ENCODE peak calls at places on chromosomes 3 and 15, in four cellular contexts. V is heart right ventricle, B is HCT116, W is tibial artery. Y is an unnamed sample.
A peak's percentile ranks its signal among the peaks of the same experiment; 100 is the strongest.

GRCh38 chr3:105235785-105236184 is 130.9 kb upstream of the ALCAM start:
- DNase-seq in V (no peak), B (no peak), W (no peak), Y (no peak)

GRCh38 chr15:51864408-51865056 is 35.1 kb downstream of the TMOD3 start:
- DNase-seq in V (no peak), B (peak; percentile 90), W (no peak), Y (no peak)

GRCh38 chr3:43867673-43868072 is 176.9 kb downstream of the ABHD5 start:
- DNase-seq in V (no peak), B (no peak), W (no peak), Y (no peak)

GRCh38 chr15:25410649-25411048 is 28.2 kb downstream of the UBE3A start:
- DNase-seq in V (no peak), B (no peak), W (no peak), Y (no peak)

GRCh38 chr3:157532529-157533297 is 29.5 kb upstream of the VEPH1 start:
- DNase-seq in V (no peak), B (peak; percentile 65), W (no peak), Y (peak; percentile 15)

GRCh38 chr3:16357191-16357590 is 92.2 kb downstream of the OXNAD1 start:
- DNase-seq in V (no peak), B (no peak), W (no peak), Y (no peak)

GRCh38 chr3:38247366-38248035 is 18.1 kb upstream of the SLC22A13 start:
- DNase-seq in V (no peak), B (peak; percentile 13), W (no peak), Y (no peak)

GRCh38 chr3:126267976-126268615 is 87.7 kb upstream of the ALDH1L1 start:
- DNase-seq in V (no peak), B (no peak), W (no peak), Y (no peak)

GRCh38 chr15:77606142-77607034 is 26.3 kb downstream of the LINGO1 start:
- DNase-seq in V (no peak), B (no peak), W (no peak), Y (no peak)

GRCh38 chr3:50233176-50233575 is 2.8 kb upstream of the GNAI2 start:
- DNase-seq in V (no peak), B (no peak), W (no peak), Y (no peak)

GRCh38 chr3:53493997-53494791 is at the start of gene CACNA1D:
- DNase-seq in V (no peak), B (peak; percentile 23), W (no peak), Y (peak; percentile 85)

GRCh38 chr3:8757551-8758518 is 11.6 kb downstream of the OXTR start:
- DNase-seq in V (no peak), B (no peak), W (no peak), Y (no peak)

DNA sequence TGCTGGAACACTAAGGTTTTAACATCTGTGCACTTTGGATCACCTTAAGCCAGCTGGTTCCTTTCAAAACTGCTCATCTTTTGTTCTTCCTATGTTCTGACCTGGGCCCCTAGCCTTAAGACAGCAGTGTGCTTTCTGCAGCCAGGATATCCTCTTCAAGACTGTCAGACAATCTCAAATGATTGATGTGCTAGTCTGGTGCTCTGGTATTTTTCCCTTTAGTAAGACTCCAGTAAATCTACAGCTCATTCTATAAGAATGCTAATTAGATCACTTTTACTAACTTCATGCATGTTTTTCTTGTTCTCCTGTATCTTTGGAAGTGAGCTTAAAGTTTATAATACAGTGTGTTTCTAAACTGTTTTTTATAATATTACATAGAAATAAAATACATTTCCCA is 220.8 kb upstream of the NANOGP8 start:
- DNase-seq in V (no peak), B (peak; percentile 23), W (no peak), Y (no peak)
- H3K27ac ChIP-seq in V (peak overlapping the region; percentile 58), B (peak overlapping the region; percentile 38), W (peak overlapping the region; percentile 2), Y (no peak overlapping the region)

DNA sequence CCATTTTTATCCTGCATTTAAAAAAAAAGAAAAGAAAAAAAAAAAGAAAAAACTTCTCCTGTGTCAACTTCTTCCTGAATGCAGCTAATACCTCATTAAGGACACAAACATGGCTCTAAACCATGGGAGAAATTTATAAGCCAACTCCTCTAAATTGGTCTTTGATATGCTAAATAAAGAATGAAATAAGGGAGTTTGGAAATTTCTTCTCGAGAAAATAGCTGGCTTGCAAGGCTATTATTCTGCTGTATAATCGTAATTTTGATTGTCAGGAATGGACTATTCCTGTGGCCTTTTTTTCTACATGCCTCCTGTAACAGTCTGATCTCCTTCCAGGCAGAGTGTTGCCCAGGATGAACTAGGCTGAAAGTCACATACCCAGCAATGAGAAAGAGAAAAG is 20.6 kb downstream of the CTXND1 start:
- DNase-seq in V (no peak), B (no peak), W (no peak), Y (no peak)
- H3K27me3 ChIP-seq in V (peaks cover 54% of the 10 kb centered on the region), B (peaks cover 13% of the 10 kb centered on the region), W (peaks cover 34% of the 10 kb centered on the region), Y (no peaks in the 10 kb centered on the region)

GRCh38 chr15:48722764-48723661 is 77.5 kb upstream of the FBN1 start:
- DNase-seq in V (no peak), B (peak; percentile 62), W (no peak), Y (no peak)

GRCh38 chr15:48719668-48720067 is 74.2 kb upstream of the FBN1 start:
- DNase-seq in V (no peak), B (no peak), W (no peak), Y (no peak)

GRCh38 chr15:48718646-48719045 is 73.1 kb upstream of the FBN1 start:
- DNase-seq in V (no peak), B (no peak), W (peak; percentile 33), Y (no peak)

GRCh38 chr15:48721061-48721810 is 75.7 kb upstream of the FBN1 start:
- DNase-seq in V (no peak), B (no peak), W (no peak), Y (no peak)

GRCh38 chr15:48720646-48721045 is 75.1 kb upstream of the FBN1 start:
- DNase-seq in V (no peak), B (no peak), W (peak; percentile 30), Y (no peak)
- H3K27ac ChIP-seq in V (no peak overlapping the region), B (no peak overlapping the region), W (no peak overlapping the region), Y (no peak overlapping the region)

GRCh38 chr15:76343313-76343996 is 6.9 kb downstream of the ISL2 start:
- DNase-seq in V (no peak), B (no peak), W (no peak), Y (no peak)

GRCh38 chr15:76347507-76348055 is 11.0 kb downstream of the ISL2 start:
- DNase-seq in V (no peak), B (no peak), W (no peak), Y (no peak)

GRCh38 chr15:76346666-76347506 is 10.3 kb downstream of the ISL2 start:
- DNase-seq in V (no peak), B (no peak), W (no peak), Y (no peak)

GRCh38 chr15:76345269-76345879 is 8.8 kb downstream of the ISL2 start:
- DNase-seq in V (no peak), B (no peak), W (no peak), Y (no peak)

GRCh38 chr15:76345880-76346665 is 9.5 kb downstream of the ISL2 start:
- DNase-seq in V (no peak), B (no peak), W (no peak), Y (no peak)
- H3K27me3 ChIP-seq in V (peaks cover 84% of the 10 kb centered on the region), B (no peaks in the 10 kb centered on the region), W (peaks cover 79% of the 10 kb centered on the region), Y (peaks cover 69% of the 10 kb centered on the region)

GRCh38 chr3:11385329-11385728 is 113.1 kb downstream of the ATG7 start:
- DNase-seq in V (no peak), B (no peak), W (no peak), Y (no peak)

GRCh38 chr3:11384074-11384473 is 111.9 kb downstream of the ATG7 start:
- DNase-seq in V (no peak), B (no peak), W (no peak), Y (no peak)

GRCh38 chr3:11385908-11386307 is 113.7 kb downstream of the ATG7 start:
- DNase-seq in V (no peak), B (no peak), W (no peak), Y (no peak)

GRCh38 chr3:11389570-11390268 is 117.5 kb downstream of the ATG7 start:
- DNase-seq in V (no peak), B (no peak), W (no peak), Y (no peak)

DNA sequence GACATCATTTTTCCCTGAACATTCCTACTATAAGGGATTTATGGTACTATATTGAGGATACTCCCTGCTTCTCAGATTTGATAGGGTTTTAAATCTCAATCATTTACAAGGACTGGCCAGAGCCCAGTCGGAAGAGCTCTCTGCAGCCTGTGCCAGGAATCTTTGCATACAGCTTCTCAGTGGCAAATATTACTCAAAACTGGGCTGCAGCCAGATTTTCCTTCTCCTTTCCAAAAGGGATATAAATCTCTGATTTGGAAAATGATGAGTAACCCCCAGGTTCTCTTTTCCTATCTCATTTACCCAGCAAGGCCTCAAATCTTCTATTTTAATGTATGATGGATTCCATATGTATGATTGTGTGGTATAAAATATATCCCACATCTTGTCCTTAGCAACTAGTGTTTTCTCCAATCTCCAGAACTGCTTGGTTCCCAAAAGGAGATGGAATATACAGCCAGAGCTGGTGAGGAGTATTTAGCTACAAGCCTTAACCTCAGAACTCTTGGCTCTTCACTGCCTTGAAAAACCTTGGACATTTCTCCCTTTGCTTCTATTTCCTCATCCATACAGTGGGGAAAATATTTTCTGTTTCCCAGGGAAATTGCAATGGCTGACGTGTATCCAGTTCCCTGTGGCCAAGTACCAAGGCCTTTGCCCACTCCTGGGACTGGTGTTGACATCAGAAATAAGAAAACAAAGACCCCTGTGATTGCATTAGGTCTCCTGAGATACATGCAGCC is 114.4 kb downstream of the ATG7 start:
- DNase-seq in V (no peak), B (no peak), W (no peak), Y (no peak)
- H3K27ac ChIP-seq in V (no peak overlapping the region), B (no peak overlapping the region), W (peak overlapping the region; percentile 31), Y (no peak overlapping the region)

DNA sequence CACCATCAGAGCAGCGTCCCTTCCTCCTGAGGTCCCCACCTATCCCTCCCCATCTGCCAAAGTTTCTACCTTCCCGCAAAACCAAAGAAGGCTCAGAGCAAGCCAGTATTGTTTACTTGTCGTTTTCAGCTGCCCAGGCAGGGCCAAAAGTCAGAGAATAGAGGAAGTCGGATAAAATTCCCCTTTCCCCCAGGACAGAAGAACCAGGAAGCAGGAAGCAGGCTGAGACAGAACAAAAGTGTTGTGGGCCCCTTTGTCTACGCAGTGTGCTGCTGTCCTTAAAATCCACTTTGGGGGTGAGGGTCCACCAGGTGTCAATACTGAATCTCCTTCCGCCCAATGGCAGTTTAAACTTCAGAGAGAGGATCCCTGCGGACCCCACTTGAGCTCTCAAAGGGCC is 18.5 kb upstream of the RPL32 start:
- DNase-seq in V (no peak), B (no peak), W (no peak), Y (no peak)
- H3K27me3 ChIP-seq in V (no peaks in the 10 kb centered on the region), B (no peaks in the 10 kb centered on the region), W (peaks cover 8% of the 10 kb centered on the region), Y (no peaks in the 10 kb centered on the region)

DNA sequence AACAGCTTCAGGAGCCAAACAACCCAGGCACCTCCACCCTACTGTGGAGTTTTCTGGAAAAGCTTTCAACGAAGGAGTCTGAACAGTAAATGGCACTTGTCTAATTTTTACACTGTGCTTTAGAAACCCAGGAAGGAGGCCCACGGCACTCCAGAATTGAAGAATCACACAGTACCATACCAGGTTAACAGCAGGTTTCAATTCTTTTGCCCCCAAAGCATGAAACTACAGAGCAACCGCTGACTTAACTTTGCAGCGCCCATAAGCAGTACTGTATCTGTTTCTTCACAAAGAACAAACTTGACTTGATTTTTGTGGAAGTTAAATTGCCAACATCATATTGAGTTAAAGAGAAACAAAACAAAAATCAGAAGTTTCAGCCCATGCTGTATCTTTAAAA is 456.5 kb downstream of the FOXP1 start:
- DNase-seq in V (no peak), B (no peak), W (no peak), Y (no peak)
- H3K27ac ChIP-seq in V (peak overlapping the region; percentile 94), B (no peak overlapping the region), W (peak overlapping the region; percentile 89), Y (peak overlapping the region; percentile 91)

GRCh38 chr3:185120126-185120525 is 32.7 kb downstream of the C3orf70 start:
- DNase-seq in V (no peak), B (no peak), W (no peak), Y (no peak)
- H3K27me3 ChIP-seq in V (no peaks in the 10 kb centered on the region), B (peaks cover 3% of the 10 kb centered on the region), W (no peaks in the 10 kb centered on the region), Y (no peaks in the 10 kb centered on the region)